ENCODE peak calls at places on chromosomes 13 and 19, in nine cellular contexts. A, W, V, Q, R, D, Y, G and K are unnamed samples.

GRCh38 chr13:21583496-21583895 is 20.5 kb downstream of the MICU2 start:
- DNase-seq in Y (no peak), A (no peak), R (no peak), G (no peak), D (peak), V (peak), W (no peak), Q (no peak), K (peak)

GRCh38 chr19:710767-711166 is 2.0 kb downstream of the PALM start:
- DNase-seq in W (no peak), A (no peak), G (no peak), R (no peak), Q (no peak), Y (no peak), V (peak), D (peak), K (no peak)

GRCh38 chr19:30682576-30683536 is 310.7 kb downstream of the ZNF536 start:
- DNase-seq in V (peak), G (no peak), Y (peak), Q (peak), R (peak), D (peak), A (peak), W (peak), K (peak)

GRCh38 chr13:110640591-110641029 is 25.3 kb downstream of the NAXD start:
- DNase-seq in Q (no peak), G (no peak), R (peak), V (no peak), Y (no peak), A (no peak), W (no peak), D (no peak), K (peak)

GRCh38 chr19:48512504-48513288 is 1.1 kb upstream of the LMTK3 start:
- DNase-seq in R (no peak), Y (no peak), Q (no peak), A (no peak), D (no peak), V (no peak), G (no peak), W (no peak), K (no peak)

GRCh38 chr19:34480971-34481821 is at the start of gene WTIP:
- DNase-seq in D (peak), V (peak), R (peak), A (no peak), G (no peak), Y (peak), Q (peak), W (no peak), K (peak)

GRCh38 chr13:110938662-110939421 is 24.0 kb upstream of the ANKRD10 start:
- DNase-seq in A (no peak), R (no peak), G (no peak), D (no peak), Q (no peak), Y (no peak), V (no peak), W (no peak), K (no peak)

GRCh38 chr13:74174810-74175209 is 40.6 kb upstream of the KLF12 start:
- DNase-seq in W (no peak), A (no peak), R (no peak), D (no peak), V (no peak), G (no peak), Y (no peak), Q (no peak), K (no peak)

GRCh38 chr19:17171874-17172273 is 43.3 kb upstream of the USE1 start:
- DNase-seq in V (no peak), R (no peak), W (no peak), A (no peak), D (no peak), G (no peak), Y (no peak), Q (no peak), K (no peak)

GRCh38 chr19:3547301-3547731 is 8.3 kb downstream of the TEKTIP1 start:
- DNase-seq in G (peak), R (peak), A (no peak), W (no peak), Q (no peak), D (no peak), Y (no peak), V (no peak), K (no peak)

GRCh38 chr19:12133069-12133468 is 7.1 kb downstream of the ZNF20 start:
- DNase-seq in R (peak), G (no peak), W (no peak), D (no peak), Q (no peak), V (no peak), A (no peak), Y (no peak), K (peak)

GRCh38 chr19:28744014-28744413 is 468.9 kb downstream of the UQCRFS1 start:
- DNase-seq in Y (no peak), V (no peak), G (no peak), Q (no peak), D (no peak), R (no peak), A (no peak), W (no peak), K (no peak)

GRCh38 chr19:38736036-38736412 is 8.2 kb downstream of the CAPN12 start:
- DNase-seq in G (peak), Y (peak), Q (peak), D (no peak), A (no peak), W (peak), R (peak), V (no peak), K (no peak)

GRCh38 chr13:110212529-110212928 is 94.4 kb downstream of the COL4A1 start:
- DNase-seq in R (no peak), V (no peak), Y (no peak), A (no peak), W (no peak), G (no peak), Q (no peak), D (no peak), K (no peak)

GRCh38 chr19:40249781-40250180 is 23.3 kb upstream of the CCNP start:
- DNase-seq in Y (no peak), D (no peak), A (no peak), V (no peak), Q (no peak), W (no peak), G (no peak), R (no peak), K (no peak)

GRCh38 chr13:40356011-40356410 is 310.4 kb downstream of the FOXO1 start:
- DNase-seq in R (no peak), A (no peak), G (no peak), Q (no peak), Y (no peak), V (no peak), W (no peak), D (no peak), K (no peak)

GRCh38 chr13:67224148-67224846 is 5.8 kb downstream of the PCDH9 start:
- DNase-seq in Q (peak), W (peak), Y (peak), A (peak), R (peak), V (peak), D (peak), G (peak), K (peak)

GRCh38 chr13:113129921-113130750 is 7.5 kb downstream of the F10 start:
- DNase-seq in W (no peak), Q (no peak), R (no peak), V (no peak), D (no peak), Y (no peak), G (peak), A (no peak), K (peak)

GRCh38 chr13:96621634-96622033 is 372.6 kb downstream of the OXGR1 start:
- DNase-seq in W (no peak), Y (no peak), Q (no peak), G (no peak), A (no peak), R (no peak), V (no peak), D (no peak), K (no peak)

GRCh38 chr19:1811472-1811894 is 593 bp downstream of the ATP8B3 start:
- DNase-seq in V (no peak), A (peak), Q (peak), W (peak), D (peak), G (peak), R (peak), Y (peak), K (peak)

GRCh38 chr19:45154064-45154827 is 6.5 kb downstream of the NKPD1 start:
- DNase-seq in Q (no peak), R (peak), W (no peak), D (peak), V (peak), G (no peak), A (no peak), Y (no peak), K (peak)

GRCh38 chr19:45151821-45152503 is 8.8 kb downstream of the NKPD1 start:
- DNase-seq in V (no peak), W (no peak), D (no peak), R (no peak), G (no peak), Y (no peak), Q (no peak), A (no peak), K (no peak)

GRCh38 chr19:45150731-45151725 is 9.8 kb downstream of the NKPD1 start:
- DNase-seq in G (no peak), A (no peak), Y (no peak), R (no peak), W (no peak), D (no peak), Q (no peak), V (no peak), K (no peak)

GRCh38 chr19:45153339-45154063 is 7.3 kb downstream of the NKPD1 start:
- DNase-seq in A (no peak), W (no peak), R (peak), Q (no peak), Y (no peak), G (no peak), V (no peak), D (peak), K (peak)

GRCh38 chr19:45152504-45153338 is 8.1 kb downstream of the NKPD1 start:
- DNase-seq in Y (peak), D (peak), W (no peak), A (no peak), Q (no peak), R (peak), G (no peak), V (no peak), K (peak)
- TF ChIP-seq CTCF in Y (no peak), D (no peak), W (no peak), A (peak), Q (no peak), R (no peak), G (no peak), V (no peak), K (no peak)

DNA sequence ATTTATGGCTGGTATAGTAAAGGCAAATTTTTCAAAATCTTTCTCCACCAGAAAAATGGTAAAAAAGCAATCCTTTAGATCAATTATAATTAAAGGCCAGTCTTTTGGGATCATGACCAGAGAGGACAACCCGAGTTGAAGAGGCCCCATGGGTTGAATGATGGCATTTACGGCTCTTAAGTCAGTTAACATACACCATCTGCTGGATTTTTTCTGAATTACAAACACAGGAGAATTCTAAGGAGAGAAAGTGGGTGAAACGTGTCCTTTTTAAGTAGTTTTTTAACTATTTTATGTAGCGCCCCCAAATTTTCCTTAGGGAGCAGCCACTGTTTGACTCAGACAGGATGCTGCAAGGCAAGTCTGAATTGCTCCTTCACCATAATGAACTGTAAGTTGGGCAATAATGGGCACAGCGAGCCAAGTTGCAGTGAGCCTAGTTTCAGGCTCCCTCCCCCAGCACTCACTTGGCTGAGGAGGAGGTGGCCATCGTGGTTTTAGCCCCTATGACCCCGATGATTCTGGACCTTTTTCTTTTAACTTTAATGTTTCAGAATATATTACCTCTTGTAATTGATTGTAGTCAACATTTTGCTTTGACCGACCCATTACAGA is 13.6 kb upstream of the ZNF611 start:
- DNase-seq in A (no peak), G (no peak), W (no peak), Q (peak), R (peak), Y (no peak), V (no peak), D (peak), K (peak)
- TF ChIP-seq CTCF in A (peak), G (no peak), W (no peak), Q (peak), R (peak), Y (no peak), V (peak), D (peak), K (peak)

DNA sequence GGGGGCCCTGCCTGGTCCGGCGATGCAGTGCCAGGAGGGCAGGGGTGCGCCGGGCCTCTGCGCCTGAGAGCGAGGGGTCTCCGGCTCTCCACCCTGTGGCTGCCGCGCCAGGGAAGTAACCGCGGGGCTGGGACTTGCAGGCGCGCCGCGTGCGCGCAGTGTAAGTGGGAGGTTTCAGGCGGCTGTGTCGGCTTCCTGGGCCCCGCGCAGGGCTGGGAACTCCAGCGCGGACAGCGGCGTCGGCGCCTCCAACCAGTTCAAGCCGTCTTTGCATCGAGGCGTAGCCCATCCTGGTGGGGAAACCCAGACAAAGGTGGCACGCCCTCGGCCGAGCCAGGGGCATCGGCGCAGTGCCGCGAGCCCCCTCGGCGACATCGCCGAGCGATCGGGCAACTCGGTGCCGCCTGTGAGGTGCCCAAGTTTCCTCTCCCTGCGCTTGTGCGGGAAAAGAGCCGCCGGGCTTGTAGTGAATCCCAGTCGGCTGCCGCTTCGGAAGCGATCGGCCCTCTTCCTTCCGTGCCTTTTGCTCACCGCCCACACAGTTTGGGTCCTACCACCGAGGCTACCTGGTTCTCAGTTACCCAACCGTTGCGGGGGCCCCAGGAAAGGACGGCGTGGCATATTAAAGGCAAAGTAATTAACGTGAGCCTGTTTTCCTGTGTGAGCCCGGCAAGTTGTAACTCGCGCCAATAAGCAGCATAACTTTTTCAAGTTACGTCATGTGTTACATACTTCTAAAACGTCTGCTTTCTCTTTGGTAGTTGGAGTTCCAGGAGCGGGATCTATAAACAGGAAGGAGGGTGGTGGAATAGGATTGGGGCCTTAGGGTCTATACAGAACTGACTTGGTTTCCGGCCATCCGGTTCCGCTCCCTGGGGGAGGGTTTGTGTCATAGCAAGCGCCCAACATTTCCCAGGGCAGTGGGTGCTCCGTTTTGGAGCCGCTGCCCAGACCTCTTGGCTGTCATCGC is 1.2 kb downstream of the LRCH1 start:
- DNase-seq in W (peak), V (peak), A (peak), Q (peak), D (peak), R (peak), Y (peak), G (peak), K (peak)
- TF ChIP-seq CTCF in W (no peak), V (peak), A (no peak), Q (no peak), D (peak), R (peak), Y (no peak), G (no peak), K (peak)

DNA sequence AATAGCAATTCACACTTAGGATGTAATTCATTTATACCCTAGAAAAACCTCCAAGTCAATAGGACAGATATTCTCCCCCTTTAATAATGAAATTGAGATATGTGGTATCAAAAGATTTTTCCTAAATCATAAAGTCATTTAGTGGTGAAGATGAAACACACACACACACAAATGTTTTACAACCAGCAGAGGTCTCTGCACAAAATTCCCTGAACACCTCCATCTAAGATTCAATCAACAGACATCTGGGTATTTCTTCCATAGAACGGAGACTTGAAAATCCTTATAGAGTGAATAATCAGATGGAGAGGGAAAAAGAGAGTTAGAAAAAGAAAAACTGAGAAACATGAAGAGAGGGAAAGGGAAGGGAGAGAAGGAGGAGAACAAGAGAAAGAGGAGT is 52.8 kb downstream of the MYCBP2 start:
- DNase-seq in V (no peak), A (no peak), D (no peak), Y (no peak), Q (no peak), W (no peak), R (no peak), G (no peak), K (no peak)
- TF ChIP-seq CTCF in V (no peak), A (peak), D (no peak), Y (no peak), Q (no peak), W (no peak), R (no peak), G (no peak), K (no peak)

DNA sequence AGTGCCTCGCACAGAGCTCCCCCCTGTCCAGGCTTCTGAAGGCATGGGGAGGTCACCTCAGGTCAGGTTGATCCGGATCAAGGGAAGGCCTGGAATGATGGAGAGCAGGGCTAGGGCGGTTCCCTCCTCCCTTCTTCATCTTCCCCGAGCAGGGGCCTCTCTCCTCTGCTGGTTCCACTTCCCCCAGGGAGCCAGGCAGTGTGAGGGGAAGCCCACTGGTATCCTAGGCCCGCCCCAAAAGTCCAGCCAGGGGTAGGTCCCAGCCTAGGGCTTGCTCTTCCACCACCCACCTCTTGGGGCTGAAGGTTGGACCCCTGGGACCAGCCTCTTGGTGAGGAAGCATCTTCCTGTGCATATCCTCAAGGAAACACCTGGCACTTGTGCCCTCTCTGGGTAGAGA is 16.4 kb upstream of the PRR19 start:
- DNase-seq in W (no peak), V (no peak), R (no peak), D (no peak), Q (no peak), A (no peak), Y (peak), G (no peak), K (no peak)
- TF ChIP-seq CTCF in W (no peak), V (no peak), R (no peak), D (no peak), Q (no peak), A (no peak), Y (no peak), G (no peak), K (no peak)

DNA sequence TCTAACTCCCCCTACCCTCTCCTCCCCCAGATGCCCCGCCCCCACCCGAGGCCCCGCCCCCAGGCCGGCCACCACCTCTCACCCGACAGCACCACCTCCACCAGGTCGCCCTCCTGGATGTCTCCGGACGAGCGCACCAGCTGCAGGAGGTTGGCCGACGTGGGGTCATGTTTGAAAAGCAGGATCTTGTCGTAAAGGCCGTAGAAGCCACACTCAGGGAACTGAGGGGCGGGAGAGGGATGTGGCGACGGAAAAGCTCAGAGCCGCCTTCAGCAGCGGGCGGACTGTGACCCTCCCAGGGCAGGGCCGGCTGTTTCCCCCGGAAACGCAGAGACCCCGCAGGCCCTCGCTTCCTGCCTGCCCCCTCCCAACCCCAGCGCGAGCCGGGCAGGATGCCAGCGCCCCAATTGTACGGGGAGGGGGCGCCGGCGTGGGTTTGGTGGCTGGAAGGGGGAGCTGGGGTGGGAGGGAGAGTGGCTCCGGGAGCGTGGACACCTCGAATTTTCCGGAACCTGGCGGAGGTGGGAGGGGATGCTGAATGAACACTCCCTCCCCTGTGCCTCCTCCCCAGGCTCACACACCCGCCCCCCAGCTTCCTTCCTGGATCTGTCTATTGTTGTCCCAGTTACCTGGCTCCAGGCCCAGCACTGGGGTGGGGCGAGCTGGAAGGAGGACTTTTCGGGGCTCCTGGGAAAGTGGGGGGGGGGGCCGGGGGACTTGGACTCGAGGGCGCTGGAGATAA is 3.0 kb downstream of the PRKD2 start:
- DNase-seq in W (peak), R (peak), V (peak), A (peak), Y (peak), D (peak), G (peak), Q (peak), K (peak)
- TF ChIP-seq CTCF in W (no peak), R (no peak), V (no peak), A (no peak), Y (no peak), D (no peak), G (no peak), Q (no peak), K (no peak)

GRCh38 chr19:52567921-52568320 is 2.2 kb upstream of the ZNF701 start:
- DNase-seq in R (no peak), Q (no peak), G (no peak), Y (no peak), W (no peak), A (no peak), V (no peak), D (no peak), K (no peak)

GRCh38 chr19:52566588-52566987 is 3.5 kb upstream of the ZNF701 start:
- DNase-seq in V (no peak), D (peak), Q (no peak), Y (no peak), R (peak), G (no peak), A (peak), W (no peak), K (no peak)

GRCh38 chr19:52566121-52566520 is 4.0 kb upstream of the ZNF701 start:
- DNase-seq in D (no peak), A (no peak), Y (no peak), W (no peak), V (no peak), Q (no peak), G (no peak), R (no peak), K (no peak)

GRCh38 chr19:52570005-52570861 is at the start of gene ZNF701:
- DNase-seq in Y (peak), G (peak), W (peak), Q (peak), R (peak), A (peak), D (peak), V (peak), K (peak)
- TF ChIP-seq CTCF in Y (no peak), G (peak), W (no peak), Q (peak), R (no peak), A (peak), D (peak), V (peak), K (peak)

GRCh38 chr13:62320129-62320724 is 904.6 kb upstream of the PCDH20 start:
- DNase-seq in A (peak), V (peak), D (peak), G (no peak), Y (no peak), W (no peak), Q (no peak), R (peak), K (peak)
- TF ChIP-seq CTCF in A (peak), V (peak), D (no peak), G (no peak), Y (peak), W (no peak), Q (peak), R (peak), K (peak)